ENCODE peak calls at places on chromosome 4, in four cellular contexts. P is sciatic nerve, S is H4, I is NCI-H1417. C is an unnamed sample.

GRCh38 chr4:107151173-107151572 is 115.1 kb upstream of the DKK2 start:
- DNase-seq in S (no peak), P (no peak), I (no peak), C (no peak)

GRCh38 chr4:30847958-30848357 is 127.8 kb downstream of the PCDH7 start:
- DNase-seq in S (no peak), I (no peak), P (no peak), C (no peak)

GRCh38 chr4:153393397-153393796 is 48.9 kb downstream of the MND1 start:
- DNase-seq in I (no peak), S (peak), P (no peak), C (peak)

GRCh38 chr4:71498002-71498401 is 159.2 kb downstream of the SLC4A4 start:
- DNase-seq in P (no peak), S (peak), I (peak), C (no peak)

GRCh38 chr4:7687796-7688195 is 251.9 kb downstream of the AFAP1 start:
- DNase-seq in S (no peak), P (no peak), I (no peak), C (no peak)

GRCh38 chr4:1058198-1058996 is 47.0 kb downstream of the FGFRL1 start:
- DNase-seq in S (no peak), I (no peak), P (peak), C (peak)

GRCh38 chr4:124199755-124200154 is 512.8 kb downstream of the ANKRD50 start:
- DNase-seq in S (peak), I (peak), P (no peak), C (no peak)

GRCh38 chr4:2141762-2142520 is 82.8 kb downstream of the NAT8L start:
- DNase-seq in I (no peak), P (no peak), S (no peak), C (no peak)

GRCh38 chr4:151315212-151315886 is 10.1 kb downstream of the SH3D19 start:
- DNase-seq in P (no peak), I (no peak), S (no peak), C (no peak)

GRCh38 chr4:40576651-40577480 is 52.8 kb downstream of the RBM47 start:
- DNase-seq in P (peak), S (peak), I (peak), C (peak)

GRCh38 chr4:152162331-152162697 is 373.6 kb downstream of the FBXW7 start:
- DNase-seq in I (no peak), P (no peak), S (no peak), C (no peak)

GRCh38 chr4:165802452-165802851 is 70.6 kb upstream of the TLL1 start:
- DNase-seq in P (no peak), I (no peak), S (no peak), C (no peak)

GRCh38 chr4:173246719-173247118 is 78.1 kb downstream of the GALNT7 start:
- DNase-seq in P (no peak), I (peak), S (no peak), C (no peak)

GRCh38 chr4:47668810-47669408 is 169.0 kb downstream of the CORIN start:
- DNase-seq in P (no peak), S (peak), I (peak), C (no peak)

GRCh38 chr4:188439641-188440311 is 300.5 kb downstream of the TRIML1 start:
- DNase-seq in I (peak), P (no peak), S (peak), C (peak)

GRCh38 chr4:6471303-6472007 is 959 bp downstream of the PPP2R2C start:
- DNase-seq in S (no peak), I (peak), P (peak), C (peak)

GRCh38 chr4:108360857-108361820 is 192.4 kb upstream of the LEF1 start:
- DNase-seq in S (peak), I (peak), P (no peak), C (no peak)

GRCh38 chr4:150244600-150244999 is 166.4 kb downstream of the DCLK2 start:
- DNase-seq in I (peak), S (peak), P (no peak), C (no peak)

GRCh38 chr4:134216436-134216835 is 14.8 kb upstream of the PABPC4L start:
- DNase-seq in S (no peak), I (no peak), P (no peak), C (no peak)

GRCh38 chr4:105227054-105227453 is 80.4 kb downstream of the TET2 start:
- DNase-seq in S (no peak), P (no peak), I (no peak), C (no peak)

GRCh38 chr4:121096629-121097028 is 24.3 kb upstream of the NDNF start:
- DNase-seq in S (peak), P (no peak), I (peak), C (no peak)

GRCh38 chr4:25351777-25352421 is 25.2 kb upstream of the ANAPC4 start:
- DNase-seq in P (no peak), I (no peak), S (peak), C (no peak)